ENCODE peak calls at places on chromosomes 13 and 19, in seven cellular contexts. U, D, Y, M, F, Q and Z are unnamed samples.

GRCh38 chr19:7869453-7869909 is 4.7 kb downstream of the PRR36 start:
- DNase-seq in U (peak; percentile 84), D (no peak), Y (no peak), M (peak; percentile 53), F (no peak), Q (peak; percentile 76), Z (peak; percentile 72)

GRCh38 chr19:5870986-5871394 is 650 bp upstream of the FUT5 start:
- DNase-seq in U (peak; percentile 8), D (no peak), Y (no peak), M (peak; percentile 97), F (no peak), Q (no peak), Z (no peak)

GRCh38 chr19:2567580-2567979 is 91.7 kb downstream of the GADD45B start:
- DNase-seq in U (no peak), D (no peak), Y (no peak), M (no peak), F (no peak), Q (no peak), Z (no peak)

GRCh38 chr13:101640797-101641400 is 188.4 kb downstream of the ITGBL1 start:
- DNase-seq in U (no peak), D (no peak), Y (no peak), M (no peak), F (no peak), Q (no peak), Z (no peak)

GRCh38 chr19:2678043-2678671 is 24.3 kb downstream of the GNG7 start:
- DNase-seq in U (no peak), D (no peak), Y (no peak), M (no peak), F (no peak), Q (no peak), Z (peak; percentile 18)

GRCh38 chr19:46118136-46118535 is 6.4 kb downstream of the IGFL3 start:
- DNase-seq in U (no peak), D (no peak), Y (no peak), M (no peak), F (no peak), Q (no peak), Z (no peak)

GRCh38 chr13:45055902-45056648 is 64.2 kb upstream of the GTF2F2 start:
- DNase-seq in U (no peak), D (no peak), Y (peak; percentile 42), M (no peak), F (no peak), Q (peak; percentile 51), Z (no peak)

GRCh38 chr19:53012006-53012405 is 1.7 kb upstream of the ERVV-1 start:
- DNase-seq in U (no peak), D (no peak), Y (no peak), M (no peak), F (no peak), Q (no peak), Z (no peak)

GRCh38 chr19:23917856-23918255 is 3.2 kb downstream of the ZNF726 start:
- DNase-seq in U (no peak), D (no peak), Y (no peak), M (no peak), F (no peak), Q (no peak), Z (no peak)

GRCh38 chr19:15280915-15281683 is 48.9 kb upstream of the EPHX3 start:
- DNase-seq in U (peak; percentile 70), D (no peak), Y (no peak), M (peak; percentile 55), F (no peak), Q (peak; percentile 66), Z (no peak)

GRCh38 chr19:1136201-1136600 is 32.4 kb downstream of the GPX4 start:
- DNase-seq in U (no peak), D (no peak), Y (no peak), M (no peak), F (no peak), Q (no peak), Z (no peak)

GRCh38 chr19:54937926-54938325 is 9.4 kb downstream of the NLRP7 start:
- DNase-seq in U (no peak), D (no peak), Y (no peak), M (no peak), F (no peak), Q (no peak), Z (no peak)

GRCh38 chr19:48806818-48807589 is 3.8 kb downstream of the BCAT2 start:
- DNase-seq in U (peak; percentile 19), D (no peak), Y (no peak), M (peak; percentile 88), F (no peak), Q (peak; percentile 72), Z (peak; percentile 63)

GRCh38 chr19:7873304-7874079 is 698 bp downstream of the PRR36 start:
- DNase-seq in U (no peak), D (no peak), Y (no peak), M (no peak), F (no peak), Q (no peak), Z (no peak)

GRCh38 chr13:113476811-113477210 is 13.7 kb downstream of the DCUN1D2 start:
- DNase-seq in U (peak; percentile 62), D (no peak), Y (no peak), M (no peak), F (no peak), Q (no peak), Z (no peak)

GRCh38 chr13:29771247-29771646 is 79.2 kb downstream of the UBL3 start:
- DNase-seq in U (peak; percentile 16), D (no peak), Y (peak; percentile 37), M (peak; percentile 23), F (no peak), Q (peak; percentile 9), Z (peak; percentile 61)

DNA sequence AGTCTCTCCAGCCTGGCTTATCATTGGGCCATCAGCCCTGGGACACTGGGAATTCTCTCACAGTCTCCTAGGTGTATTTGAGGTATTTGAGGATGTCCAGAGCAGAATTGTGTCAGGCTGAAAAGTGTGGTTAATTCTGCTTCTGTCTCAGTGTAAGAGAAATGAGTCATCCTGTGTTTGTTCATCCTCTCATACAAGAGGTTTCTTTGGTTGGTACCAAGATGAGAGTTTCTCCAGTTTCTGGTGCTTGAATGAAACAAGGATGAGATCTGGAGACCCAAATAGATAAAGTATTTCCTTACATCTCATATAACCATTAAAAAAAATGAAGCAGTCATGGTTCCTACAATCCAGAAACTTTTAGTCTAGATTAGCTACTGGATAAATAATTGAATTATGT is 7.7 kb downstream of the ZNF253 start:
- DNase-seq in U (no peak), D (no peak), Y (no peak), M (no peak), F (no peak), Q (no peak), Z (peak; percentile 11)
- H3K4me3 ChIP-seq in U (no peak overlapping the region), D (no peak overlapping the region), Y (no peak overlapping the region), M (no peak overlapping the region), F (no peak overlapping the region), Q (no peak overlapping the region), Z (no peak overlapping the region)

DNA sequence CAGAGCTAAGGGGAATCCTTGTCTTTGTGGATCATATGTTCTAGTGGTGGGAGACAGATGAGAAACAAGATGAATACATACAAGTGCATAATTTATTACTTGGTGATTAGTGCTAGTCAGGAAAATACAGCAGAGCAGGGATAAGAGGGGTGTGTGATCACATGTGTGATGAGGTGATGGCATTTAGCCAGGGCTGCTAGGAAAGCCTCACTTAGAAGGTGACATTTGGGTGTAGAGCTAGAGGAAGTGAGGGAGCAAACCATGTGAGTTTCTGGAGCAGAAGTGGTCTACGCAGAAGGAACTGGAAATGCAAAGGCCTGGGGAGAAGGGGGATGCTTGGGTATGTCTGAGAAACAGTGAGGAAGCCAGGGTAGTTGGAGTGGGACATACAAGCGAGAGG is 101.5 kb downstream of the WASF3 start:
- DNase-seq in U (no peak), D (no peak), Y (no peak), M (no peak), F (no peak), Q (no peak), Z (no peak)
- TF ChIP-seq MAX in U (no peak), D (no peak), Y (no peak), M (no peak), F (no peak), Q (no peak), Z (no peak)

GRCh38 chr19:18419195-18419698 is at the start of gene SSBP4:
- DNase-seq in U (peak; percentile 97), D (no peak), Y (no peak), M (peak; percentile 66), F (no peak), Q (peak; percentile 93), Z (peak; percentile 84)

GRCh38 chr19:18418034-18418724 is 1.0 kb upstream of the SSBP4 start:
- DNase-seq in U (no peak), D (no peak), Y (no peak), M (no peak), F (no peak), Q (peak; percentile 74), Z (no peak)

GRCh38 chr19:18419699-18420460 is 682 bp downstream of the SSBP4 start:
- DNase-seq in U (peak; percentile 79), D (no peak), Y (no peak), M (peak; percentile 55), F (no peak), Q (peak; percentile 59), Z (peak; percentile 55)

GRCh38 chr19:18417250-18418033 is 1.8 kb upstream of the SSBP4 start:
- DNase-seq in U (peak; percentile 91), D (no peak), Y (no peak), M (peak; percentile 63), F (no peak), Q (peak; percentile 94), Z (peak; percentile 92)

DNA sequence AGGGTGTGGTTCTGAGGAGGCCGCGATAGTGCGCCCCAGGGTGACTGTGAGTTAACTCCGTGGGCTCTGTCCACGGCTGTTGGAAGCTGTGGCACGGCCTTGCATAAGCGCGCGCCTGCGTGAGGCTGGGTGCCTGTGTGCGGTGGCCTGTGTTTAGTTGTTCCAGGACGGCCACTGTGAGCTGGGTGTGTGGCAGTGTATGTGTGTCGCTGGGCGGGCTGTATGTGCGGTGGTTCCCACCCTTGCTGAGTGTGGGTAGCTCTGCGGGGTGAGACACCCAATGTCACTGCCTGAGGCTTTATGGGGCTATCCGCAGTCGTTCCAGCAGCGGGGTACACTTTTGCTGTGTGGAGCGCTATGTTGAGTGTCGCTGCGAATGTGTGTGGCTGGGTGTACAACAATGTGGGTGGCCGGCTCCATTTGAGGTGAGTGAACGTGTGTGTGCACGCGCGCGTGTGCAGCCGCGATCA is 438 bp upstream of the SSBP4 start:
- DNase-seq in U (no peak), D (no peak), Y (no peak), M (no peak), F (no peak), Q (peak; percentile 76), Z (peak; percentile 45)
- H3K4me3 ChIP-seq in U (no peak overlapping the region), D (peak overlapping the region; percentile 61), Y (peak overlapping the region; percentile 53), M (peak overlapping the region; percentile 78), F (peak overlapping the region; percentile 77), Q (peak overlapping the region; percentile 60), Z (peak overlapping the region; percentile 28)

GRCh38 chr13:32116210-32116609 is 84.6 kb downstream of the FRY start:
- DNase-seq in U (no peak), D (no peak), Y (no peak), M (no peak), F (no peak), Q (no peak), Z (peak; percentile 96)

GRCh38 chr13:32113564-32113963 is 82.0 kb downstream of the FRY start:
- DNase-seq in U (no peak), D (no peak), Y (no peak), M (peak; percentile 4), F (no peak), Q (no peak), Z (peak; percentile 86)

GRCh38 chr13:32115069-32115468 is 83.5 kb downstream of the FRY start:
- DNase-seq in U (no peak), D (no peak), Y (no peak), M (no peak), F (no peak), Q (no peak), Z (peak; percentile 70)

GRCh38 chr13:32121316-32121715 is 89.7 kb downstream of the FRY start:
- DNase-seq in U (no peak), D (no peak), Y (no peak), M (no peak), F (no peak), Q (no peak), Z (no peak)

GRCh38 chr13:32117696-32118095 is 86.1 kb downstream of the FRY start:
- DNase-seq in U (no peak), D (no peak), Y (no peak), M (no peak), F (no peak), Q (no peak), Z (peak; percentile 96)
- TF ChIP-seq MAX in U (no peak), D (no peak), Y (no peak), M (no peak), F (no peak), Q (no peak), Z (peak; percentile 88)